ENCODE peak calls at places on chromosome 20, in eight cellular contexts. B is kidney tubule cell, I is Right ventricle myocardium superior, Y is GM18507, U is H54, V is fibroblast of the aortic adventitia, O is sciatic nerve, P is mesothelial cell of epicardium. N is an unnamed sample.

GRCh38 chr20:57148266-57148665 is 118.2 kb downstream of the BMP7 start:
- DNase-seq in I (peak; percentile 56), U (no peak), O (no peak), B (no peak), Y (no peak), V (no peak), P (no peak), N (no peak)

GRCh38 chr20:50053790-50054547 is 59.0 kb downstream of the UBE2V1 start:
- DNase-seq in V (no peak), Y (no peak), O (no peak), I (no peak), P (no peak), U (no peak), B (no peak), N (no peak)

GRCh38 chr20:21534453-21534852 is 20.6 kb upstream of the NKX2-2 start:
- DNase-seq in V (no peak), Y (no peak), B (no peak), I (no peak), U (no peak), O (no peak), P (no peak), N (no peak)

GRCh38 chr20:23397961-23398360 is 23.3 kb downstream of the NAPB start:
- DNase-seq in I (no peak), O (no peak), U (no peak), Y (no peak), B (peak; percentile 71), P (no peak), V (peak; percentile 50), N (no peak)

GRCh38 chr20:57947421-57948176 is 237.8 kb upstream of the PMEPA1 start:
- DNase-seq in V (peak; percentile 21), U (no peak), B (peak; percentile 73), Y (no peak), O (no peak), P (no peak), I (no peak), N (no peak)

GRCh38 chr20:34703061-34703572 is 1.0 kb upstream of the TP53INP2 start:
- DNase-seq in O (peak; percentile 12), U (no peak), Y (no peak), B (no peak), V (no peak), I (no peak), P (no peak), N (no peak)

GRCh38 chr20:37680420-37680819 is 13.4 kb upstream of the CTNNBL1 start:
- DNase-seq in O (no peak), Y (no peak), V (no peak), I (no peak), P (no peak), B (peak; percentile 41), U (no peak), N (no peak)

GRCh38 chr20:51456511-51457280 is 85.8 kb downstream of the NFATC2 start:
- DNase-seq in U (peak; percentile 90), V (peak; percentile 98), B (peak; percentile 98), Y (no peak), P (peak; percentile 86), I (peak; percentile 97), O (peak; percentile 98), N (no peak)

GRCh38 chr20:25863536-25864325 is 167.1 kb upstream of the ZNF337 start:
- DNase-seq in I (no peak), U (no peak), Y (no peak), V (no peak), O (no peak), B (peak; percentile 24), P (no peak), N (no peak)

GRCh38 chr20:278607-279571 is 11.7 kb downstream of the C20orf96 start:
- DNase-seq in O (peak; percentile 85), U (no peak), V (no peak), P (no peak), B (no peak), I (peak; percentile 68), Y (no peak), N (no peak)

GRCh38 chr20:11791316-11792228 is 126.1 kb upstream of the BTBD3 start:
- DNase-seq in V (no peak), O (no peak), P (no peak), U (no peak), I (no peak), B (no peak), Y (no peak), N (no peak)

GRCh38 chr20:21682576-21682975 is 22.9 kb upstream of the PAX1 start:
- DNase-seq in P (no peak), B (peak; percentile 40), U (no peak), I (no peak), V (no peak), O (no peak), Y (no peak), N (no peak)

GRCh38 chr20:49957487-49957938 is 21.3 kb downstream of the RNF114 start:
- DNase-seq in V (no peak), Y (no peak), P (no peak), O (no peak), I (no peak), U (no peak), B (no peak), N (no peak)

GRCh38 chr20:35743693-35744491 is 1.8 kb upstream of the RBM39 start:
- DNase-seq in Y (no peak), B (no peak), P (no peak), V (no peak), I (no peak), O (no peak), U (no peak), N (no peak)

GRCh38 chr20:33233129-33233774 is 2.5 kb upstream of the BPIFA1 start:
- DNase-seq in V (no peak), P (no peak), B (no peak), I (no peak), Y (no peak), O (no peak), U (no peak), N (no peak)

GRCh38 chr20:62595491-62595890 is 46.8 kb upstream of the SLCO4A1 start:
- DNase-seq in P (no peak), U (peak; percentile 79), Y (no peak), I (peak; percentile 67), B (peak; percentile 72), V (peak; percentile 56), O (no peak), N (peak; percentile 8)

GRCh38 chr20:62899633-62900051 is 26.7 kb downstream of the DIDO1 start:
- DNase-seq in U (no peak), I (no peak), P (no peak), Y (no peak), B (no peak), V (no peak), O (no peak), N (no peak)

GRCh38 chr20:50911030-50911429 is 20.2 kb downstream of the ADNP start:
- DNase-seq in U (no peak), I (no peak), V (peak; percentile 88), P (no peak), Y (no peak), B (no peak), O (no peak), N (no peak)

GRCh38 chr20:31485450-31486339 is 10.6 kb downstream of the REM1 start:
- DNase-seq in V (peak; percentile 54), O (peak; percentile 89), B (no peak), P (no peak), I (peak; percentile 80), U (no peak), Y (no peak), N (no peak)

GRCh38 chr20:14446446-14446845 is 109.0 kb upstream of the FLRT3 start:
- DNase-seq in I (no peak), Y (no peak), U (no peak), B (peak; percentile 37), V (no peak), P (no peak), O (no peak), N (no peak)

GRCh38 chr20:22475662-22476061 is 108.7 kb downstream of the FOXA2 start:
- DNase-seq in P (no peak), I (no peak), Y (no peak), V (no peak), B (no peak), O (no peak), U (no peak), N (no peak)

GRCh38 chr20:22374066-22374465 is 210.3 kb downstream of the FOXA2 start:
- DNase-seq in O (no peak), B (no peak), Y (no peak), V (no peak), U (no peak), I (no peak), P (no peak), N (no peak)

GRCh38 chr20:50309280-50309763 is 118.7 kb downstream of the CEBPB start:
- DNase-seq in U (no peak), O (no peak), P (no peak), Y (no peak), B (no peak), I (no peak), V (peak; percentile 76), N (no peak)

GRCh38 chr20:62321521-62321948 is 18.7 kb downstream of the ADRM1 start:
- DNase-seq in O (no peak), I (no peak), Y (no peak), B (peak; percentile 38), U (no peak), P (no peak), V (no peak), N (no peak)

GRCh38 chr20:25065625-25066338 is 7.8 kb upstream of the ACSS1 start:
- DNase-seq in P (peak; percentile 61), U (no peak), Y (no peak), B (peak; percentile 71), V (peak; percentile 78), O (peak; percentile 81), I (peak; percentile 75), N (peak; percentile 45)

GRCh38 chr20:57991211-57991841 is 237.1 kb downstream of the ANKRD60 start:
- DNase-seq in I (no peak), V (peak; percentile 9), B (peak; percentile 95), O (peak; percentile 39), Y (no peak), U (peak; percentile 91), P (no peak), N (no peak)